ENCODE peak calls at places on chromosomes 13 and 19, in four cellular contexts. One of them, this sample, is unnamed.

GRCh38 chr13:42041684-42042035 is 6.8 kb upstream of the DGKH start:
- DNase-seq in K562: peak; percentile 8
- DNase-seq in IMR-90: peak; percentile 63
- DNase-seq in A549: peak; percentile 61
- DNase-seq in this sample: no peak

GRCh38 chr13:26377038-26377437 is 123.1 kb downstream of the CDK8 start:
- DNase-seq in A549: peak; percentile 1
- DNase-seq in K562: peak; percentile 6
- DNase-seq in IMR-90: peak; percentile 3
- DNase-seq in this sample: peak; percentile 28

GRCh38 chr13:106529415-106530208 is 5.8 kb downstream of the EFNB2 start:
- DNase-seq in A549: no peak
- DNase-seq in IMR-90: no peak
- DNase-seq in K562: no peak
- DNase-seq in this sample: no peak

GRCh38 chr13:41008349-41008980 is 10.7 kb downstream of the ELF1 start:
- DNase-seq in IMR-90: peak; percentile 90
- DNase-seq in A549: no peak
- DNase-seq in K562: no peak
- DNase-seq in this sample: peak; percentile 93

GRCh38 chr13:50476579-50476978 is 366.9 kb downstream of the DLEU7 start:
- DNase-seq in A549: no peak
- DNase-seq in K562: no peak
- DNase-seq in IMR-90: no peak
- DNase-seq in this sample: no peak

GRCh38 chr19:6233051-6233826 is 46.5 kb downstream of the MLLT1 start:
- DNase-seq in K562: no peak
- DNase-seq in IMR-90: peak; percentile 43
- DNase-seq in A549: no peak
- DNase-seq in this sample: no peak

GRCh38 chr19:1395194-1396018 is 5.9 kb downstream of the GAMT start:
- DNase-seq in K562: no peak
- DNase-seq in IMR-90: no peak
- DNase-seq in A549: no peak
- DNase-seq in this sample: no peak

GRCh38 chr13:40340368-40341085 is 325.9 kb downstream of the FOXO1 start:
- DNase-seq in IMR-90: no peak
- DNase-seq in A549: no peak
- DNase-seq in K562: no peak
- DNase-seq in this sample: no peak

GRCh38 chr13:25037057-25037813 is 58.7 kb upstream of the PABPC3 start:
- DNase-seq in A549: no peak
- DNase-seq in IMR-90: peak; percentile 65
- DNase-seq in K562: peak; percentile 17
- DNase-seq in this sample: peak; percentile 52

GRCh38 chr19:30387311-30388115 is 15.3 kb downstream of the ZNF536 start:
- DNase-seq in A549: no peak
- DNase-seq in IMR-90: no peak
- DNase-seq in K562: no peak
- DNase-seq in this sample: no peak

GRCh38 chr13:93244141-93244917 is 17.7 kb downstream of the GPC6 start:
- DNase-seq in K562: no peak
- DNase-seq in A549: no peak
- DNase-seq in IMR-90: peak; percentile 67
- DNase-seq in this sample: no peak

GRCh38 chr13:21075303-21076264 is 14.2 kb upstream of the LATS2 start:
- DNase-seq in K562: no peak
- DNase-seq in IMR-90: no peak
- DNase-seq in A549: no peak
- DNase-seq in this sample: no peak

GRCh38 chr19:6126335-6126974 is 9.0 kb upstream of the ACSBG2 start:
- DNase-seq in IMR-90: peak; percentile 71
- DNase-seq in K562: peak; percentile 70
- DNase-seq in A549: peak; percentile 62
- DNase-seq in this sample: peak; percentile 67

GRCh38 chr19:42191855-42192254 is 25.6 kb downstream of the DEDD2 start:
- DNase-seq in K562: no peak
- DNase-seq in A549: peak; percentile 94
- DNase-seq in IMR-90: peak; percentile 84
- DNase-seq in this sample: peak; percentile 36

GRCh38 chr19:1843646-1844394 is 4.5 kb downstream of the REXO1 start:
- DNase-seq in A549: no peak
- DNase-seq in IMR-90: no peak
- DNase-seq in K562: no peak
- DNase-seq in this sample: no peak

GRCh38 chr13:113774177-113775107 is 15.4 kb downstream of the TMEM255B start:
- DNase-seq in K562: no peak
- DNase-seq in IMR-90: peak; percentile 19
- DNase-seq in A549: peak; percentile 19
- DNase-seq in this sample: no peak

GRCh38 chr19:4531562-4532165 is 3.4 kb downstream of the PLIN5 start:
- DNase-seq in A549: no peak
- DNase-seq in IMR-90: no peak
- DNase-seq in K562: no peak
- DNase-seq in this sample: no peak

GRCh38 chr19:55446060-55446459 is 3.0 kb upstream of the SHISA7 start:
- DNase-seq in K562: no peak
- DNase-seq in A549: no peak
- DNase-seq in IMR-90: no peak
- DNase-seq in this sample: peak; percentile 49

GRCh38 chr13:102870677-102871415 is 25.0 kb downstream of the ERCC5 start:
- DNase-seq in K562: peak; percentile 38
- DNase-seq in A549: peak; percentile 36
- DNase-seq in IMR-90: peak; percentile 65
- DNase-seq in this sample: peak; percentile 39

GRCh38 chr19:41551212-41551610 is 24.8 kb upstream of the CEACAM21 start:
- DNase-seq in K562: no peak
- DNase-seq in A549: no peak
- DNase-seq in IMR-90: no peak
- DNase-seq in this sample: no peak

GRCh38 chr13:58744686-58745085 is 1113.1 kb downstream of the PCDH17 start:
- DNase-seq in A549: no peak
- DNase-seq in K562: no peak
- DNase-seq in IMR-90: no peak
- DNase-seq in this sample: no peak

GRCh38 chr19:18333680-18334079 is 6.7 kb upstream of the PGPEP1 start:
- DNase-seq in K562: no peak
- DNase-seq in A549: no peak
- DNase-seq in IMR-90: no peak
- DNase-seq in this sample: no peak

GRCh38 chr19:17504030-17504429 is 7.4 kb upstream of the PGLS start:
- DNase-seq in K562: no peak
- DNase-seq in IMR-90: no peak
- DNase-seq in A549: no peak
- DNase-seq in this sample: no peak

GRCh38 chr19:43534811-43535761 is 2.1 kb downstream of the ZNF575 start:
- DNase-seq in A549: peak; percentile 59
- DNase-seq in IMR-90: peak; percentile 61
- DNase-seq in K562: no peak
- DNase-seq in this sample: peak; percentile 35

GRCh38 chr19:48452656-48453480 is 2.5 kb upstream of the KCNJ14 start:
- DNase-seq in IMR-90: no peak
- DNase-seq in K562: no peak
- DNase-seq in A549: no peak
- DNase-seq in this sample: no peak

GRCh38 chr19:17370026-17370587 is 7.0 kb downstream of the PLVAP start:
- DNase-seq in K562: no peak
- DNase-seq in IMR-90: peak; percentile 58
- DNase-seq in A549: no peak
- DNase-seq in this sample: no peak

GRCh38 chr13:107301724-107302374 is 733.9 kb upstream of the ARGLU1 start:
- DNase-seq in K562: no peak
- DNase-seq in A549: no peak
- DNase-seq in IMR-90: no peak
- DNase-seq in this sample: no peak

GRCh38 chr19:11387154-11388034 is 3.3 kb upstream of the EPOR start:
- DNase-seq in K562: no peak
- DNase-seq in A549: no peak
- DNase-seq in IMR-90: no peak
- DNase-seq in this sample: peak; percentile 53

GRCh38 chr19:16160943-16161560 is 12.3 kb downstream of the CIB3 start:
- DNase-seq in A549: peak; percentile 54
- DNase-seq in K562: peak; percentile 43
- DNase-seq in IMR-90: peak; percentile 87
- DNase-seq in this sample: peak; percentile 30

GRCh38 chr19:16160445-16160942 is 12.8 kb downstream of the CIB3 start:
- DNase-seq in K562: no peak
- DNase-seq in IMR-90: no peak
- DNase-seq in A549: no peak
- DNase-seq in this sample: no peak

GRCh38 chr19:16164222-16164890 is 9.0 kb downstream of the CIB3 start:
- DNase-seq in A549: no peak
- DNase-seq in IMR-90: no peak
- DNase-seq in K562: no peak
- DNase-seq in this sample: peak; percentile 27

GRCh38 chr19:16159655-16160054 is 13.7 kb downstream of the CIB3 start:
- DNase-seq in IMR-90: no peak
- DNase-seq in A549: no peak
- DNase-seq in K562: no peak
- DNase-seq in this sample: no peak

DNA sequence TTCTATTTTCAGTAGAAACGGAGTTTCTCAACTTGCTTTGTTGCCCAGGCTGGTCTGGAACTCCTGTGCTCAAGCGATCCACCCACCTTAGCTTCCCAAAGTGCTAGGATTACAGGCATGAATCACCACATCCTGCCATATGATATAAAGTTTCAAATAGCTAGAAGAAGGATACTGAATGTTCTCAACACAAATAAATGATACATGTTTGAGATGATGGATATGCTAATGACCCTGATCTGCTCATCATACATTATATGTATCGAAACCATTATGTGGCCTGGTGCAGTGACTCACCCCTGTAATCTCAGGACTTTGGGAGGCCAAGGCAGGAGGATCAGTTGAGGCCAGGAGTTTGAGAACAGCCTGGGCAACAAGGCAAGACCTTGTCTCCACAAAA is 11.5 kb downstream of the CIB3 start:
- DNase-seq in A549: no peak
- DNase-seq in K562: no peak
- DNase-seq in IMR-90: peak; percentile 85
- DNase-seq in this sample: no peak
- TF ChIP-seq MAZ in A549: no peak
- TF ChIP-seq MAZ in K562: no peak
- TF ChIP-seq MAZ in IMR-90: no peak
- TF ChIP-seq MAZ in this sample: no peak

DNA sequence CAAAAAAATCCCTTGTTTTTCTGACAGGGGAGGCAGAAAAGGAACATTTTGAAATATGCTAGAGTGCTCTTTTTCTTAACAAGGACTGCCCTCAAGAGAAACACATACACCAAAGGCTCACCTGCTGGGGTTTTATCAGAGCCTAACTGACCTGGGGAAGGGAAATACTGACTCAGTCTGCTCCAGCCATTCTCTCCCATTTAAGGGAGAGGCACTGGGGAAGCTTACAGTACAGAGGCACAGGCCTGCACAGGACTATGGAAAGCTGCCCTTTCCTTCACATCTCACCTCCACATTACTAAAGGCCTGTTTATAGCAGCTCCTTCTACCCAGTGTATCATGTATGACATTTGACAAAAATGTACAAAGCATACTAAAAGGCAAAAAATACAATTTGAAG is 30.3 kb downstream of the TNFRSF19 start:
- DNase-seq in K562: no peak
- DNase-seq in A549: no peak
- DNase-seq in IMR-90: no peak
- DNase-seq in this sample: no peak
- H3K4me3 ChIP-seq in K562: no peak overlapping the region
- H3K4me3 ChIP-seq in A549: no peak overlapping the region
- H3K4me3 ChIP-seq in IMR-90: no peak overlapping the region
- H3K4me3 ChIP-seq in this sample: no peak overlapping the region

GRCh38 chr19:8336665-8337064 is 6.4 kb downstream of the KANK3 start:
- DNase-seq in IMR-90: no peak
- DNase-seq in K562: no peak
- DNase-seq in A549: no peak
- DNase-seq in this sample: no peak

GRCh38 chr19:8334458-8335342 is 8.4 kb downstream of the KANK3 start:
- DNase-seq in A549: peak; percentile 76
- DNase-seq in IMR-90: peak; percentile 74
- DNase-seq in K562: peak; percentile 73
- DNase-seq in this sample: peak; percentile 27

GRCh38 chr19:8335343-8336071 is 7.6 kb downstream of the KANK3 start:
- DNase-seq in K562: peak; percentile 52
- DNase-seq in IMR-90: no peak
- DNase-seq in A549: peak; percentile 38
- DNase-seq in this sample: no peak

GRCh38 chr19:8337728-8338127 is 5.3 kb downstream of the KANK3 start:
- DNase-seq in IMR-90: no peak
- DNase-seq in A549: no peak
- DNase-seq in K562: no peak
- DNase-seq in this sample: no peak

GRCh38 chr19:8336072-8336569 is 6.9 kb downstream of the KANK3 start:
- DNase-seq in IMR-90: no peak
- DNase-seq in K562: no peak
- DNase-seq in A549: no peak
- DNase-seq in this sample: no peak
- TF ChIP-seq MAZ in IMR-90: no peak
- TF ChIP-seq MAZ in K562: no peak
- TF ChIP-seq MAZ in A549: no peak
- TF ChIP-seq MAZ in this sample: no peak

GRCh38 chr13:96491103-96491502 is 401.2 kb downstream of the HS6ST3 start:
- DNase-seq in A549: no peak
- DNase-seq in K562: no peak
- DNase-seq in IMR-90: no peak
- DNase-seq in this sample: no peak

GRCh38 chr13:96490590-96490989 is 400.7 kb downstream of the HS6ST3 start:
- DNase-seq in IMR-90: no peak
- DNase-seq in A549: no peak
- DNase-seq in K562: no peak
- DNase-seq in this sample: no peak

DNA sequence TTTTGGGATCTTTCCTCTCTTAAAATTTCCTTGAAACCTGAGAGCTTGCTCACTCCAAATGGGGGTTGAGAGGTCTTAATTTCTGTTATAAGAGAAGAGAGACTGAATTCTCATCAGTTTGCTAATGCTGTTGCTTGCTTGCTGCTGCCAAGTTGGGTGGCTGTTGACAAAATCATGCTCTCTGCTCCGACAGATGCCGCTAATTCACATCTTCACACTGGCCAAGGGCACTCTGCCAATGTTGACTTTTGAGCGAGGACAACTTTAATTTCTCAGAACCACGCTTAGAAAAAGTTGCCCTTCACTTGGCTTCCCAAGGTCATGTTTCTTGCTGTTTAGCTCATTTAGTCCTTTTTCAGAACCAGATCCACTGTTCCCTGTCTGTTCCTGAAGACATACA is 402.9 kb downstream of the HS6ST3 start:
- DNase-seq in K562: no peak
- DNase-seq in A549: no peak
- DNase-seq in IMR-90: no peak
- DNase-seq in this sample: no peak
- H3K4me3 ChIP-seq in K562: no peak overlapping the region
- H3K4me3 ChIP-seq in A549: no peak overlapping the region
- H3K4me3 ChIP-seq in IMR-90: no peak overlapping the region
- H3K4me3 ChIP-seq in this sample: no peak overlapping the region